ENCODE peak calls at places on chromosomes 3 and 15, in ten cellular contexts. B is GM12865, Y is HepG2, U is aorta, G is HTR-8/SVneo, A is T-helper 9 cell, R is NCI-H1694, W is activated B cell treated with CpG ODN at 0.5 μM for 24 hours, F is NCI-H1092 treated with DMSO at 0.1 percent for 48 hours, M is brain microvascular endothelial cell. S is an unnamed sample.

GRCh38 chr15:78739206-78739605 is 72.1 kb downstream of the ADAMTS7 start:
- DNase-seq in B (no peak), Y (no peak), U (peak), G (no peak), A (no peak), R (no peak), W (no peak), F (no peak), M (no peak), S (no peak)

GRCh38 chr15:98907921-98908490 is 99.6 kb downstream of the PGPEP1L start:
- DNase-seq in B (no peak), Y (no peak), U (no peak), G (no peak), A (no peak), R (no peak), W (no peak), F (no peak), M (no peak), S (no peak)

GRCh38 chr3:100560426-100560825 is 49.0 kb upstream of the ADGRG7 start:
- DNase-seq in B (no peak), Y (no peak), U (no peak), G (no peak), A (no peak), R (no peak), W (no peak), F (no peak), M (no peak), S (no peak)

GRCh38 chr3:69647710-69648109 is 91.6 kb upstream of the MITF start:
- DNase-seq in B (no peak), Y (no peak), U (no peak), G (no peak), A (no peak), R (no peak), W (no peak), F (no peak), M (peak), S (no peak)

GRCh38 chr15:51706931-51707608 is 25.8 kb downstream of the SCG3 start:
- DNase-seq in B (no peak), Y (no peak), U (no peak), G (no peak), A (no peak), R (no peak), W (no peak), F (no peak), M (no peak), S (no peak)

GRCh38 chr15:81749667-81750360 is 296.0 kb downstream of the MEX3B start:
- DNase-seq in B (no peak), Y (no peak), U (no peak), G (no peak), A (no peak), R (peak), W (no peak), F (peak), M (no peak), S (no peak)

GRCh38 chr3:34011171-34012101 is 213.0 kb downstream of the PDCD6IP start:
- DNase-seq in B (peak), Y (peak), U (no peak), G (no peak), A (no peak), R (no peak), W (no peak), F (no peak), M (peak), S (peak)

GRCh38 chr3:195181781-195182469 is 89.0 kb downstream of the XXYLT1 start:
- DNase-seq in B (no peak), Y (no peak), U (no peak), G (no peak), A (no peak), R (no peak), W (no peak), F (no peak), M (no peak), S (no peak)

GRCh38 chr3:16596352-16597032 is 8.7 kb downstream of the DAZL start:
- DNase-seq in B (peak), Y (no peak), U (no peak), G (no peak), A (no peak), R (no peak), W (no peak), F (no peak), M (no peak), S (no peak)

GRCh38 chr15:69827751-69828150 is 270.0 kb downstream of the TLE3 start:
- DNase-seq in B (no peak), Y (no peak), U (peak), G (no peak), A (no peak), R (no peak), W (no peak), F (no peak), M (no peak), S (no peak)

GRCh38 chr3:43497905-43498365 is 123.9 kb downstream of the ANO10 start:
- DNase-seq in B (no peak), Y (no peak), U (no peak), G (no peak), A (no peak), R (no peak), W (no peak), F (no peak), M (no peak), S (peak)

GRCh38 chr3:58003093-58003492 is 5.1 kb upstream of the FLNB start:
- DNase-seq in B (no peak), Y (no peak), U (no peak), G (no peak), A (no peak), R (no peak), W (no peak), F (no peak), M (no peak), S (no peak)

GRCh38 chr3:145817870-145818483 is 343.0 kb downstream of the PLOD2 start:
- DNase-seq in B (peak), Y (no peak), U (no peak), G (no peak), A (no peak), R (no peak), W (no peak), F (no peak), M (no peak), S (no peak)

GRCh38 chr3:30476373-30477082 is 129.9 kb upstream of the TGFBR2 start:
- DNase-seq in B (no peak), Y (peak), U (no peak), G (peak), A (no peak), R (no peak), W (no peak), F (no peak), M (no peak), S (peak)

GRCh38 chr3:143237036-143237688 is 117.6 kb downstream of the CHST2 start:
- DNase-seq in B (no peak), Y (no peak), U (no peak), G (no peak), A (no peak), R (no peak), W (no peak), F (no peak), M (no peak), S (peak)

GRCh38 chr15:33022629-33023028 is 171.9 kb downstream of the FMN1 start:
- DNase-seq in B (no peak), Y (no peak), U (no peak), G (peak), A (no peak), R (no peak), W (no peak), F (peak), M (peak), S (peak)

GRCh38 chr15:66080791-66081475 is 172.6 kb downstream of the MEGF11 start:
- DNase-seq in B (no peak), Y (peak), U (no peak), G (peak), A (no peak), R (peak), W (no peak), F (no peak), M (peak), S (peak)

GRCh38 chr3:50264389-50264963 is 4.5 kb upstream of the SEMA3B start:
- DNase-seq in B (no peak), Y (peak), U (peak), G (peak), A (no peak), R (no peak), W (no peak), F (no peak), M (peak), S (peak)

GRCh38 chr3:55555866-55556621 is 68.9 kb upstream of the WNT5A start:
- DNase-seq in B (no peak), Y (no peak), U (no peak), G (no peak), A (no peak), R (no peak), W (no peak), F (no peak), M (no peak), S (no peak)

GRCh38 chr3:66076861-66077495 is 38.3 kb upstream of the MAGI1 start:
- DNase-seq in B (no peak), Y (no peak), U (no peak), G (no peak), A (no peak), R (no peak), W (no peak), F (no peak), M (no peak), S (no peak)

GRCh38 chr3:58236527-58237237 is 910 bp upstream of the ABHD6 start:
- DNase-seq in B (no peak), Y (no peak), U (peak), G (no peak), A (no peak), R (no peak), W (no peak), F (no peak), M (no peak), S (no peak)

GRCh38 chr15:92829875-92830274 is 70.2 kb upstream of the CHD2 start:
- DNase-seq in B (no peak), Y (no peak), U (no peak), G (no peak), A (no peak), R (no peak), W (no peak), F (no peak), M (no peak), S (no peak)

GRCh38 chr3:75001330-75001729 is 386.9 kb upstream of the CNTN3 start:
- DNase-seq in B (no peak), Y (peak), U (no peak), G (no peak), A (no peak), R (no peak), W (no peak), F (peak), M (no peak), S (no peak)

GRCh38 chr3:105958237-105959000 is 89.6 kb upstream of the CBLB start:
- DNase-seq in B (no peak), Y (no peak), U (no peak), G (no peak), A (no peak), R (no peak), W (no peak), F (no peak), M (no peak), S (no peak)

GRCh38 chr3:110454066-110454465 is 617.5 kb upstream of the NECTIN3 start:
- DNase-seq in B (no peak), Y (no peak), U (no peak), G (no peak), A (no peak), R (no peak), W (no peak), F (no peak), M (no peak), S (no peak)

GRCh38 chr3:127988770-127989518 is 63.3 kb upstream of the SEC61A1 start:
- DNase-seq in B (no peak), Y (no peak), U (no peak), G (peak), A (no peak), R (no peak), W (no peak), F (no peak), M (no peak), S (no peak)

GRCh38 chr3:94098487-94098886 is 35.6 kb downstream of the NSUN3 start:
- DNase-seq in B (no peak), Y (no peak), U (no peak), G (no peak), A (no peak), R (no peak), W (no peak), F (no peak), M (no peak), S (no peak)

GRCh38 chr3:108602249-108602934 is 12.9 kb downstream of the DZIP3 start:
- DNase-seq in B (no peak), Y (no peak), U (no peak), G (no peak), A (peak), R (no peak), W (no peak), F (no peak), M (no peak), S (no peak)

GRCh38 chr15:70584838-70585706 is 178.3 kb downstream of the UACA start:
- DNase-seq in B (no peak), Y (peak), U (peak), G (peak), A (peak), R (no peak), W (peak), F (no peak), M (no peak), S (peak)